ENCODE peak calls at places on chromosome 1, in nine cellular contexts. V, E, N, D, S, L, W, K and T are unnamed samples.

GRCh38 chr1:147491098-147491497 is 50.2 kb upstream of the BCL9 start:
- DNase-seq in V (no peak), E (no peak), N (no peak), D (no peak), S (no peak), L (no peak), W (no peak), K (no peak), T (no peak)

GRCh38 chr1:92975551-92976232 is 14.4 kb upstream of the DIPK1A start:
- DNase-seq in V (no peak), E (peak; percentile 79), N (peak; percentile 74), D (no peak), S (no peak), L (no peak), W (no peak), K (no peak), T (no peak)

GRCh38 chr1:46800742-46801141 is 1.9 kb downstream of the CYP4B1 start:
- DNase-seq in V (no peak), E (no peak), N (no peak), D (no peak), S (no peak), L (no peak), W (no peak), K (no peak), T (no peak)

GRCh38 chr1:159170639-159171038 is 776 bp upstream of the CADM3 start:
- DNase-seq in V (no peak), E (no peak), N (no peak), D (no peak), S (no peak), L (peak; percentile 28), W (no peak), K (no peak), T (no peak)

GRCh38 chr1:232620356-232620841 is 9.5 kb downstream of the SIPA1L2 start:
- DNase-seq in V (no peak), E (no peak), N (no peak), D (peak; percentile 61), S (peak; percentile 90), L (peak; percentile 81), W (no peak), K (peak; percentile 34), T (peak; percentile 98)

GRCh38 chr1:55490556-55490955 is 275.4 kb upstream of the USP24 start:
- DNase-seq in V (no peak), E (no peak), N (no peak), D (no peak), S (no peak), L (no peak), W (no peak), K (no peak), T (no peak)

GRCh38 chr1:65527672-65528071 is 107.2 kb downstream of the LEPR start:
- DNase-seq in V (no peak), E (no peak), N (no peak), D (no peak), S (no peak), L (no peak), W (no peak), K (no peak), T (no peak)

GRCh38 chr1:243705585-243705984 is 144.5 kb downstream of the AKT3 start:
- DNase-seq in V (no peak), E (no peak), N (no peak), D (no peak), S (no peak), L (no peak), W (no peak), K (no peak), T (peak; percentile 99)

GRCh38 chr1:107935396-107936064 is 29.4 kb downstream of the VAV3 start:
- DNase-seq in V (no peak), E (peak; percentile 74), N (peak; percentile 76), D (peak; percentile 18), S (no peak), L (peak; percentile 39), W (peak; percentile 33), K (no peak), T (peak; percentile 32)

GRCh38 chr1:183822081-183822611 is 17.2 kb downstream of the RGL1 start:
- DNase-seq in V (no peak), E (no peak), N (no peak), D (no peak), S (no peak), L (no peak), W (no peak), K (peak; percentile 49), T (no peak)

GRCh38 chr1:56863316-56863992 is 8.9 kb downstream of the C8A start:
- DNase-seq in V (no peak), E (no peak), N (no peak), D (no peak), S (no peak), L (no peak), W (no peak), K (no peak), T (no peak)

GRCh38 chr1:172154571-172154970 is 265.9 kb upstream of the C1orf105 start:
- DNase-seq in V (no peak), E (no peak), N (peak; percentile 79), D (peak; percentile 11), S (no peak), L (no peak), W (no peak), K (no peak), T (no peak)

GRCh38 chr1:15290382-15290781 is 43.4 kb downstream of the FHAD1 start:
- DNase-seq in V (no peak), E (no peak), N (peak; percentile 31), D (no peak), S (no peak), L (no peak), W (peak; percentile 9), K (no peak), T (no peak)

GRCh38 chr1:115237023-115237422 is 101.0 kb downstream of the NGF start:
- DNase-seq in V (no peak), E (no peak), N (no peak), D (no peak), S (no peak), L (no peak), W (no peak), K (no peak), T (no peak)

GRCh38 chr1:157181790-157182189 is 43.6 kb upstream of the ETV3 start:
- DNase-seq in V (no peak), E (no peak), N (no peak), D (no peak), S (no peak), L (no peak), W (no peak), K (no peak), T (no peak)

GRCh38 chr1:153773004-153773921 is 1.9 kb upstream of the SLC27A3 start:
- DNase-seq in V (no peak), E (no peak), N (no peak), D (peak; percentile 9), S (no peak), L (no peak), W (no peak), K (no peak), T (no peak)

GRCh38 chr1:91795601-91796389 is 90.2 kb downstream of the TGFBR3 start:
- DNase-seq in V (no peak), E (no peak), N (no peak), D (no peak), S (no peak), L (no peak), W (no peak), K (no peak), T (no peak)

GRCh38 chr1:67988066-67988465 is 62.4 kb downstream of the DIRAS3 start:
- DNase-seq in V (no peak), E (no peak), N (no peak), D (no peak), S (no peak), L (no peak), W (no peak), K (peak; percentile 17), T (no peak)

GRCh38 chr1:9993571-9994075 is 3.4 kb upstream of the RBP7 start:
- DNase-seq in V (no peak), E (no peak), N (no peak), D (no peak), S (no peak), L (no peak), W (no peak), K (no peak), T (no peak)

GRCh38 chr1:56915960-56916359 is 49.9 kb downstream of the C8B start:
- DNase-seq in V (no peak), E (no peak), N (no peak), D (no peak), S (no peak), L (no peak), W (no peak), K (no peak), T (no peak)